ENCODE peak calls at places on chromosome 21, in four cellular contexts. J is HepG2, S is K562, Y is H1. X is an unnamed sample.

GRCh38 chr21:39533545-39534226 is 79.1 kb upstream of the B3GALT5 start:
- DNase-seq in S (no peak), J (no peak), Y (no peak), X (no peak)

GRCh38 chr21:35203093-35204021 is 154.3 kb upstream of the RUNX1 start:
- DNase-seq in S (no peak), Y (no peak), J (no peak), X (no peak)

GRCh38 chr21:34022557-34023335 is 50.6 kb upstream of the MRPS6 start:
- DNase-seq in S (no peak), Y (no peak), J (no peak), X (no peak)

GRCh38 chr21:38507374-38507942 is 9.2 kb upstream of the ERG start:
- DNase-seq in S (no peak), J (no peak), Y (no peak), X (no peak)

GRCh38 chr21:22892041-22892440 is 1893.8 kb downstream of the NCAM2 start:
- DNase-seq in Y (no peak), S (no peak), J (no peak), X (no peak)

GRCh38 chr21:28832715-28833061 is 160.0 kb downstream of the LTN1 start:
- DNase-seq in Y (no peak), J (no peak), S (no peak), X (no peak)

GRCh38 chr21:40386301-40386911 is 460.6 kb downstream of the DSCAM start:
- DNase-seq in J (no peak), Y (peak), S (peak), X (no peak)

GRCh38 chr21:42747267-42747701 is 93.9 kb downstream of the PDE9A start:
- DNase-seq in J (no peak), Y (no peak), S (no peak), X (no peak)

GRCh38 chr21:33403128-33403785 is at the start of gene IFNGR2:
- DNase-seq in J (no peak), S (peak), Y (peak), X (no peak)

GRCh38 chr21:41318218-41318617 is 1.6 kb downstream of the FAM3B start:
- DNase-seq in J (no peak), S (no peak), Y (no peak), X (no peak)

GRCh38 chr21:34992736-34993135 is 56.4 kb downstream of the RUNX1 start:
- DNase-seq in Y (no peak), S (no peak), J (no peak), X (no peak)

GRCh38 chr21:38355353-38355752 is 98.6 kb downstream of the KCNJ15 start:
- DNase-seq in J (no peak), S (no peak), Y (no peak), X (no peak)

GRCh38 chr21:35674895-35675470 is 385.3 kb downstream of the SETD4 start:
- DNase-seq in S (no peak), J (no peak), Y (no peak), X (no peak)

GRCh38 chr21:17088500-17088899 is 424.3 kb upstream of the CXADR start:
- DNase-seq in Y (no peak), J (no peak), S (no peak), X (no peak)

GRCh38 chr21:30227633-30228404 is 11.9 kb upstream of the CLDN8 start:
- DNase-seq in J (no peak), Y (no peak), S (no peak), X (no peak)
- TF ChIP-seq MAX in J (no peak), Y (no peak), S (no peak), X (no peak)

DNA sequence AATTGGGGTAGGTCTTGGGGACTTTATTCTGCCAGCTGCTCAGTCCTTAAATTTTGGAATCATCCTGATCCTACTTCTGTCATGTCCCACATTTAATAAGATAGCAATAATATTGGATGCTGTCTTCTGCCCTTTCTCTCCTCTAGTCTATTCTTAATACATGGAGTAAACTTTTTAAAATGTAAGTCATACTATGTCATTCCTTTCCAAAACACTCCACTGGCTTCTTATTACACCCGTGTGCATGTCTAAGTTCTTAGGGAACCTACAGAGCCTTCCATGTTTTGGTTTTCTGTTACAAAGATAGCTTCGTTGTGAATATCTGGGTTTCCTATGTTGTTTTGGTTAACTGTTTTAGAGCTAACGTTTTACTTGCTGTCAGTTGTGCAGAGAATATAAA is 35.1 kb downstream of the USP25 start:
- DNase-seq in Y (no peak), S (no peak), J (no peak), X (no peak)
- TF ChIP-seq SP1 in Y (no peak), S (no peak), J (no peak), X (no peak)

GRCh38 chr21:44496196-44496899 is 41.0 kb downstream of the LRRC3 start:
- DNase-seq in S (no peak), J (no peak), Y (no peak), X (no peak)
- TF ChIP-seq FOSL1 in S (no peak), J (no peak), Y (no peak), X (no peak)

DNA sequence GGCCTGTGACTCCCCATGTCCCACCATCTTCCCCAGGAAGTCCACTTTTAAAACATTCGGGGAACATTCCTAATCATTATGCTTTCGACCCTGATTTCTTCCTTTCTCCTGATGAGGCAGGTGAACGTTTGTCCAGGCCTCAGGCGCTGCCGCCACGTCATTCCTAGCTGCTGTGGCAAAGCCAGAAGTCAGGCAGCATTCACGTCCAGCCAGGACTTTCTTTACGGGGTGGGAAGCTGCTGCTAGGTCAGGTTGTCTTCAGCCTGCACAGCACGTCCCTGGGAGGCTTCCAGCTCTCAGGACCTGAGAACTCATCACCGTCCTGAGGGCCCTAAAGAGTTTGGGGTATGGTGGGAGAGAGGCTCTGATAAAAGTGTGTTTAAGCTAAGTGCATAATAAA is 7.8 kb downstream of the KRTAP10-1 start:
- DNase-seq in S (no peak), J (no peak), Y (no peak), X (no peak)
- TF ChIP-seq MAX in S (no peak), J (no peak), Y (no peak), X (no peak)

X was measured in HCT116.